ENCODE peak calls at places on chromosomes 13 and 19, in eight cellular contexts. C is Panc1, D is kidney epithelial cell, Y is neural progenitor cell, N is cardiac muscle cell, K is neural crest cell, W is adrenal gland, V is GM06990. P is an unnamed sample.

GRCh38 chr13:37443538-37443937 is 155.0 kb downstream of the POSTN start:
- DNase-seq in C (no peak), D (peak), Y (no peak), N (peak), K (no peak), W (no peak), V (no peak), P (no peak)

GRCh38 chr13:39581177-39581576 is 21.8 kb downstream of the LHFPL6 start:
- DNase-seq in C (no peak), D (no peak), Y (no peak), N (no peak), K (no peak), W (no peak), V (no peak), P (no peak)

GRCh38 chr13:51221674-51222509 is at the start of gene FAM124A:
- DNase-seq in C (no peak), D (no peak), Y (peak), N (peak), K (no peak), W (peak), V (peak), P (peak)

GRCh38 chr19:55711719-55712118 is 26.5 kb downstream of the NLRP9 start:
- DNase-seq in C (no peak), D (no peak), Y (no peak), N (no peak), K (no peak), W (no peak), V (no peak), P (no peak)

GRCh38 chr13:23289917-23290357 is 109.2 kb downstream of the SGCG start:
- DNase-seq in C (no peak), D (no peak), Y (no peak), N (peak), K (no peak), W (no peak), V (no peak), P (no peak)

GRCh38 chr13:109868583-109869311 is 82.4 kb upstream of the IRS2 start:
- DNase-seq in C (no peak), D (no peak), Y (no peak), N (no peak), K (no peak), W (peak), V (no peak), P (no peak)

GRCh38 chr19:47310819-47311218 is 1.2 kb downstream of the C5AR1 start:
- DNase-seq in C (no peak), D (no peak), Y (no peak), N (peak), K (no peak), W (peak), V (no peak), P (no peak)

GRCh38 chr19:40688294-40688693 is 2.2 kb downstream of the NUMBL start:
- DNase-seq in C (no peak), D (no peak), Y (no peak), N (no peak), K (no peak), W (no peak), V (no peak), P (no peak)

GRCh38 chr19:11463391-11463790 is 17.5 kb downstream of the ELAVL3 start:
- DNase-seq in C (no peak), D (no peak), Y (no peak), N (no peak), K (no peak), W (no peak), V (no peak), P (no peak)

GRCh38 chr13:110266983-110267382 is 40.0 kb downstream of the COL4A1 start:
- DNase-seq in C (no peak), D (no peak), Y (peak), N (peak), K (no peak), W (no peak), V (no peak), P (no peak)

GRCh38 chr19:47179643-47180310 is 49.1 kb downstream of the SAE1 start:
- DNase-seq in C (no peak), D (no peak), Y (no peak), N (no peak), K (no peak), W (no peak), V (no peak), P (no peak)

GRCh38 chr19:48632692-48633147 is 4.5 kb downstream of the DBP start:
- DNase-seq in C (no peak), D (no peak), Y (no peak), N (no peak), K (no peak), W (peak), V (no peak), P (no peak)

GRCh38 chr13:113077566-113077952 is 28.0 kb upstream of the F7 start:
- DNase-seq in C (no peak), D (no peak), Y (no peak), N (no peak), K (no peak), W (no peak), V (no peak), P (no peak)

GRCh38 chr13:52048516-52048915 is 24.0 kb downstream of the UTP14C start:
- DNase-seq in C (no peak), D (no peak), Y (no peak), N (no peak), K (no peak), W (no peak), V (no peak), P (no peak)

GRCh38 chr19:41646589-41647204 is 19.8 kb upstream of the CEACAM4 start:
- DNase-seq in C (no peak), D (no peak), Y (no peak), N (peak), K (no peak), W (peak), V (peak), P (no peak)

GRCh38 chr19:35346193-35347052 is 1.3 kb upstream of the FFAR1 start:
- DNase-seq in C (no peak), D (no peak), Y (no peak), N (no peak), K (no peak), W (no peak), V (peak), P (peak)

GRCh38 chr19:20397292-20397691 is 168.3 kb downstream of the ZNF737 start:
- DNase-seq in C (no peak), D (no peak), Y (no peak), N (no peak), K (no peak), W (no peak), V (no peak), P (no peak)

GRCh38 chr13:74886496-74886895 is 595.5 kb downstream of the TBC1D4 start:
- DNase-seq in C (no peak), D (no peak), Y (no peak), N (peak), K (no peak), W (no peak), V (no peak), P (no peak)

GRCh38 chr13:111139874-111140561 is 24.9 kb downstream of the ARHGEF7 start:
- DNase-seq in C (no peak), D (no peak), Y (no peak), N (no peak), K (no peak), W (no peak), V (no peak), P (no peak)

GRCh38 chr13:53073711-53074110 is 45.1 kb downstream of the OLFM4 start:
- DNase-seq in C (no peak), D (no peak), Y (no peak), N (no peak), K (no peak), W (no peak), V (no peak), P (no peak)

GRCh38 chr19:7733376-7733775 is 1.5 kb upstream of the CLEC4G start:
- DNase-seq in C (no peak), D (no peak), Y (no peak), N (no peak), K (no peak), W (no peak), V (no peak), P (no peak)

GRCh38 chr19:32566246-32566830 is 14.7 kb upstream of the PDCD5 start:
- DNase-seq in C (no peak), D (no peak), Y (no peak), N (peak), K (no peak), W (no peak), V (no peak), P (no peak)

GRCh38 chr13:103282571-103283450 is 216.6 kb upstream of the SLC10A2 start:
- DNase-seq in C (no peak), D (peak), Y (no peak), N (peak), K (no peak), W (no peak), V (peak), P (no peak)

GRCh38 chr19:6826281-6826920 is 53.9 kb downstream of the VAV1 start:
- DNase-seq in C (no peak), D (no peak), Y (no peak), N (no peak), K (no peak), W (no peak), V (no peak), P (no peak)

GRCh38 chr19:41570639-41571112 is 5.3 kb upstream of the CEACAM21 start:
- DNase-seq in C (peak), D (peak), Y (peak), N (peak), K (peak), W (peak), V (peak), P (peak)

GRCh38 chr13:50618206-50618605 is 225.3 kb downstream of the DLEU7 start:
- DNase-seq in C (no peak), D (no peak), Y (no peak), N (no peak), K (no peak), W (no peak), V (no peak), P (no peak)

DNA sequence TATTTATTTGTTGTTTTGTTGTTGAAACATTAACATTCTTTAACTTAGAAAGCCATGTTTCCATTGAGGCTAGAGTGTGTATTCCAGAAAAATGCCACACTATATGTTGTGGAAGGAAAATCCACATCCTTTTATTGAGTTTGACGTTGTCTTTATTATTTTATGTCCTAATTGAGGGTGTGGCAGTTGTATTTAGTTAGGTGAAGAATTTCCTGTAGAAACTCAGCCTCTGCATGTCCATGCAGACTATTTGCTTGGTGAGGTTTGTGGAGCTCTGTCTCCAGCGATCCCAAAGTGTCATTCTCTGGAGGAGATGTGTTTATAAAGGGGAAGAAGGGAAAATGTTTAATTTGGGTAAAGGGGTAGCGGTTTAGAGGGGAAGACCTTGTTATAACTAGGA is 46.6 kb downstream of the AKAP11 start:
- DNase-seq in C (no peak), D (no peak), Y (no peak), N (no peak), K (no peak), W (no peak), V (no peak), P (no peak)
- TF ChIP-seq CTCF in C (no peak), D (no peak), Y (no peak), N (no peak), K (no peak), W (no peak), V (no peak), P (no peak)

GRCh38 chr13:29589967-29590366 is 5.5 kb downstream of the SLC7A1 start:
- DNase-seq in C (no peak), D (no peak), Y (peak), N (no peak), K (no peak), W (no peak), V (no peak), P (no peak)
- TF ChIP-seq CTCF in C (no peak), D (peak), Y (peak), N (peak), K (peak), W (no peak), V (peak), P (no peak)

GRCh38 chr19:50249636-50250035 is 46.2 kb downstream of the MYH14 start:
- DNase-seq in C (no peak), D (no peak), Y (no peak), N (no peak), K (no peak), W (no peak), V (no peak), P (no peak)
- TF ChIP-seq CTCF in C (no peak), D (no peak), Y (no peak), N (no peak), K (no peak), W (no peak), V (no peak), P (no peak)

GRCh38 chr19:45973564-45974338 is at the start of gene NOVA2:
- DNase-seq in C (no peak), D (no peak), Y (peak), N (peak), K (peak), W (peak), V (peak), P (peak)

GRCh38 chr19:45972944-45973525 is 630 bp downstream of the NOVA2 start:
- DNase-seq in C (no peak), D (no peak), Y (peak), N (no peak), K (no peak), W (no peak), V (no peak), P (no peak)

GRCh38 chr19:45971260-45971902 is 2.3 kb downstream of the NOVA2 start:
- DNase-seq in C (no peak), D (no peak), Y (no peak), N (no peak), K (no peak), W (no peak), V (no peak), P (no peak)

GRCh38 chr19:45969676-45970075 is 4.0 kb downstream of the NOVA2 start:
- DNase-seq in C (no peak), D (no peak), Y (no peak), N (no peak), K (no peak), W (no peak), V (no peak), P (no peak)

DNA sequence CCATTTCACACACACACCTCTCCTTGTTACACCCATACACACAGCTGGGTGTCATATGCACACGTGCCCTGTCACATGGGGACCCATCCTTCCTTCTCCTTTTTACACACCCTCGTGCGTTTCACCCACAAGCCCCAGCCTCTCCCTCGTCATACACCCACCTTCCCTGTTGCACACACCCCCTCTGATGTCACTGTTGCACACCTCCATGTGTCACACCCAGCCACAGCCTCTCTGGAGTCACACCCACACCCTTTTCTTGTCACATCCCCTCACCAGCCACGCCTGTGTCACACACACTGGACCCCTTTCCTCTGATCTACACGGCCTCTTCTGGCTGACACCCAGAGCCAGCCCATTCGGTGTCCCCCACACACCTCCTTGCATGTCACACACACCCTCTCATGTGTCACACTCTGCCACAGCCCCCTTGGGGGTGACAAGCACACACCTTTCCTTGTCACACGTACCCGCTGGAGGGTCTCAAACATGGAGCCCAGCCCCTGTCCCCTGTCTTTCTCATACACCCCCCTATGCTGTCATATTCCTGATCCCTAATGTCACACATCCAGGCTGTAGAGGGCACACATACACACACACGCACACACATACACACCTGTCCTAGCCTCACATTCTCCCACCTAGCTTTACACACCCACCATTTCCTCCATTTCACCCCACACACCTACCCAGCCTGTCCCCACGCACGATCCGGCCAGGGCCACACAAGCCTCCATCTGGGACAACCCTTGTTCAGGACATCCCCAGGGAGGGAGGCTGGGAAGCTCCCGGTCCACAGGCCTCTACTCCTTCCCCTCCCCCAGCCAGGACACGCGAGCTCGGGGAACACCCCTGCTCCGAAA is 1.4 kb downstream of the NOVA2 start:
- DNase-seq in C (no peak), D (no peak), Y (no peak), N (no peak), K (no peak), W (no peak), V (no peak), P (no peak)
- TF ChIP-seq CTCF in C (no peak), D (no peak), Y (no peak), N (no peak), K (no peak), W (no peak), V (no peak), P (no peak)

DNA sequence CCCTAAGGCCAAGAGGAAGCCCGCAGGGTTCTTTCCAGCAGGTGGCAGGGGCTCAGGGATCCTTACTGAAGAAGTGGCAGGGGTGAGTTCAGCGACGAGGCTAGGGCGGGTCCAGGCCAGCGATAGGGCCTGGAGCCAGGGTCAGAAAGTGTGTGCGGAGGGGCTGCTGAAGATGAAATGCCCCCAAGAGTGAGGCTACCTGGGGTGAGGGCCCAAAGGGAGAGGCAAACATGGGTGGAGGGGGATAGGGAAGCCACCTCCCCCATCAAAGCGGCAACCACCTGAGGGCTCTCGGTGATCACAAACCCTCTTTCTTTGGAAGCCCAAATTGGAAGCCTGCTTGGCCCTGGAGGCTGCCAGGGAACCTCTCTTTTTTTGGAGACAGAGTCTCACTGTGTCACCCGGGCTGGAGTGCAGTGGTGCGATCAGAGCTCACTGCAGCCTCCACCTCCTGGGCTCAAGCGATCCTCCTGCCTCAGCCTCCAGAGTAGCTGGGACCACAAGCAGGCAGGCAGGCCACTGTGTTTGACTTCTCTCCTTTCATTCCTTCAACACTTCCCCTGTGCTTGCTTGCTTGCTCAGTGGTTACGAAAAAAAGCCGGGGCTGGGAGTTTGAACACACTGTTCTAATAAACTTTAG is 1.2 kb upstream of the ATP8B3 start:
- DNase-seq in C (no peak), D (no peak), Y (no peak), N (no peak), K (no peak), W (peak), V (no peak), P (no peak)
- TF ChIP-seq CTCF in C (no peak), D (no peak), Y (no peak), N (peak), K (no peak), W (no peak), V (no peak), P (no peak)

GRCh38 chr13:24625870-24626419 is 54.3 kb upstream of the ATP12A start:
- DNase-seq in C (no peak), D (no peak), Y (no peak), N (no peak), K (no peak), W (no peak), V (no peak), P (peak)

GRCh38 chr13:24625324-24625723 is 54.9 kb upstream of the ATP12A start:
- DNase-seq in C (no peak), D (no peak), Y (no peak), N (peak), K (no peak), W (no peak), V (peak), P (peak)

GRCh38 chr13:24627864-24628418 is 52.3 kb upstream of the ATP12A start:
- DNase-seq in C (no peak), D (no peak), Y (no peak), N (no peak), K (no peak), W (no peak), V (no peak), P (no peak)

GRCh38 chr13:24626449-24626848 is 53.8 kb upstream of the ATP12A start:
- DNase-seq in C (no peak), D (no peak), Y (no peak), N (no peak), K (no peak), W (no peak), V (no peak), P (peak)

GRCh38 chr13:24627090-24627714 is 53.0 kb upstream of the ATP12A start:
- DNase-seq in C (no peak), D (no peak), Y (peak), N (peak), K (peak), W (no peak), V (no peak), P (no peak)
- TF ChIP-seq CTCF in C (peak), D (peak), Y (peak), N (peak), K (peak), W (no peak), V (no peak), P (peak)